ENCODE peak calls at places on chromosomes 6 and 20, in seven cellular contexts. P is ascending aorta, T is cardiac fibroblast, D is foreskin keratinocyte, O is GM06990, F is PC-9, L is nephron progenitor cell. J is an unnamed sample.

GRCh38 chr6:38427492-38428210 is 212.1 kb downstream of the BTBD9 start:
- DNase-seq in P (no peak), T (no peak), D (no peak), O (peak), F (no peak), L (no peak), J (no peak)

GRCh38 chr6:110566346-110567125 is 90.1 kb upstream of the SLC22A16 start:
- DNase-seq in P (no peak), T (no peak), D (no peak), O (no peak), F (no peak), L (peak), J (no peak)

GRCh38 chr6:15299430-15300131 is 53.7 kb downstream of the JARID2 start:
- DNase-seq in P (no peak), T (peak), D (peak), O (peak), F (no peak), L (no peak), J (no peak)

GRCh38 chr20:16007978-16008377 is 565.3 kb downstream of the KIF16B start:
- DNase-seq in P (no peak), T (no peak), D (no peak), O (no peak), F (no peak), L (no peak), J (no peak)

GRCh38 chr6:13355043-13355945 is 27.0 kb upstream of the TBC1D7 start:
- DNase-seq in P (no peak), T (peak), D (peak), O (peak), F (peak), L (no peak), J (no peak)

GRCh38 chr20:672975-673604 is 2.5 kb downstream of the SCRT2 start:
- DNase-seq in P (no peak), T (no peak), D (no peak), O (no peak), F (no peak), L (no peak), J (peak)

GRCh38 chr20:11917663-11918062 is at the start of gene BTBD3:
- DNase-seq in P (peak), T (peak), D (peak), O (no peak), F (no peak), L (no peak), J (no peak)

GRCh38 chr20:17912916-17913315 is 55.7 kb downstream of the SNX5 start:
- DNase-seq in P (peak), T (peak), D (no peak), O (no peak), F (no peak), L (no peak), J (no peak)

GRCh38 chr6:111377558-111378120 is 105.4 kb downstream of the REV3L start:
- DNase-seq in P (no peak), T (no peak), D (no peak), O (no peak), F (no peak), L (no peak), J (no peak)

GRCh38 chr6:47061631-47062300 is 19.6 kb upstream of the ADGRF1 start:
- DNase-seq in P (no peak), T (peak), D (no peak), O (no peak), F (peak), L (no peak), J (no peak)

GRCh38 chr20:18466574-18466893 is 296 bp downstream of the DZANK1 start:
- DNase-seq in P (no peak), T (no peak), D (no peak), O (no peak), F (no peak), L (no peak), J (no peak)

GRCh38 chr6:163572612-163573011 is 158.1 kb downstream of the QKI start:
- DNase-seq in P (no peak), T (peak), D (no peak), O (no peak), F (no peak), L (no peak), J (no peak)

GRCh38 chr6:73263570-73263909 is 544 bp upstream of the KHDC1 start:
- DNase-seq in P (no peak), T (no peak), D (peak), O (no peak), F (no peak), L (no peak), J (no peak)

GRCh38 chr6:101396552-101397173 is 3.2 kb downstream of the GRIK2 start:
- DNase-seq in P (peak), T (peak), D (peak), O (no peak), F (peak), L (peak), J (peak)

GRCh38 chr20:58340151-58340550 is 30.6 kb downstream of the RAB22A start:
- DNase-seq in P (no peak), T (no peak), D (no peak), O (no peak), F (no peak), L (no peak), J (no peak)
- TF ChIP-seq CTCF in P (no peak), T (no peak), D (no peak), O (no peak), F (no peak), L (no peak), J (no peak)

GRCh38 chr20:59992531-59992930 is 34.3 kb downstream of the CDH26 start:
- DNase-seq in P (no peak), T (peak), D (no peak), O (no peak), F (no peak), L (no peak), J (no peak)
- TF ChIP-seq CTCF in P (no peak), T (no peak), D (peak), O (peak), F (peak), L (no peak), J (no peak)

GRCh38 chr6:113457751-113458150 is 399.4 kb upstream of the MARCKS start:
- DNase-seq in P (no peak), T (no peak), D (no peak), O (no peak), F (no peak), L (no peak), J (no peak)

GRCh38 chr6:113464959-113465358 is 392.2 kb upstream of the MARCKS start:
- DNase-seq in P (no peak), T (peak), D (peak), O (no peak), F (no peak), L (no peak), J (no peak)

GRCh38 chr6:113464536-113464935 is 392.6 kb upstream of the MARCKS start:
- DNase-seq in P (no peak), T (no peak), D (no peak), O (no peak), F (no peak), L (no peak), J (no peak)

GRCh38 chr6:113458368-113459010 is 398.7 kb upstream of the MARCKS start:
- DNase-seq in P (no peak), T (peak), D (no peak), O (no peak), F (no peak), L (no peak), J (no peak)

DNA sequence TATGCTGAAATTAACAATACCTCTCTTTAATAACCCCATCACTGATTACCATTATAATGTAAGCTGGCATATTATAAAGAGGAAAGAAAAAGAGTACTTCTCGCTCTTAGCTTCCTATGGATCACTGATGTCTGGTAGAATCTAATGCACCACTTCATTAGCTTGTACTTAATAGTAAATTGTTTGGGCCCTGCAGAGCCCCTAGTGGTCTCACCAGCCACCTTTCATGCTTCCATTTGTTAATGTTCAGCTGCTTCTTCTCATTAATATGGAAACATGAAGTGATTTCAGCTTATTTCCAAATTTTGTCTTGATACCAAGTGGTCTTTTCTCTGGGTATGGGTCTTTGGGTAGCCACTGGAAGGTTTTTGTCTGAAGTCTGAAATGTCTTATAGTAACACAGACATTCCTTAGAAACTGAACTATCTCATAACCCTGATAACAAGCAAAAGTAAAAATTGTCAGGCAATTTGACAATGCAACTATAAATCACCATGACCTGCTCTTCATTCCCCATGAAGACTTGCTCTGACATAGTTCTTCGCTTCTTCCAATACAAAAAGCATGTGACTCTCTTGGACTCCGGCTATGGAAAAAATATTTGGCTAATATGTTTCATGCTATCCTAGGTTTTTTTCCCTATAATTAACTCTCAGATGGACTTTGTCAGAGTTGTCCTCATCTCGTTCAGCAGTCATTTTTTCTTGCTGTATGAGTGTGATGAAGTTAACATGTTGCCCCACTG is 395.8 kb upstream of the MARCKS start:
- DNase-seq in P (no peak), T (peak), D (no peak), O (no peak), F (no peak), L (no peak), J (no peak)
- TF ChIP-seq CTCF in P (no peak), T (peak), D (peak), O (peak), F (peak), L (peak), J (no peak)

GRCh38 chr6:109527989-109528388 is 45.0 kb upstream of the ZBTB24 start:
- DNase-seq in P (no peak), T (no peak), D (no peak), O (no peak), F (no peak), L (no peak), J (no peak)
- TF ChIP-seq CTCF in P (no peak), T (no peak), D (peak), O (peak), F (peak), L (peak), J (peak)

DNA sequence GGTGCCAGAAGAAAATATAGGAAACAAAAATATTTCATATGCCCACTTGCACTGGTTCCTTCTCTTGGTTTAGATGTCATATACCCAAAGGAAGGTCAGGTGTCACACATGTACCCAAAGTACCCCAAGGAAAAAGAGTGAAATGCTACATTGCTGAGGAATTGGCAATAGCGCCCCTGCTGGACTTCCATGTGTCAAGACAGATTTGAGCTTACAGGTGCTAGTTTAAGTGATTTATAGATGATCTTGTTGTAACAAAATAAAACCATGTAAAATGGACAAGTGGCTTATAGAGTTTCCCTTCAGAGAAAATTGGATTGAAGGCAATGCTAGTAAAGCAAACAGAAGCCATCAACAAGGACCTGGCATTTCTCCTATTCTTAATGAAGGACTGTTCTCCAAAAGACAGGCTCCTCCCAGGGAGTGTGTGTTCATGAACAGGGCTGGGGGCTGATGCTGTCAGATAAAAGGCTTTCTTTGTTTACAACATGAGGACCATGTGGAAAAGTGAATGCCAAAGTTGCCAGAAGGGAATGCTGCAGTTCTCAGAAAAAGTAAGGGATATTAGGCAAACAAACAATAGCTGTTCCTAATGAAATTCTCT is 64.3 kb upstream of the PAK5 start:
- DNase-seq in P (no peak), T (peak), D (no peak), O (no peak), F (no peak), L (peak), J (peak)
- TF ChIP-seq CTCF in P (no peak), T (peak), D (peak), O (peak), F (peak), L (peak), J (peak)

GRCh38 chr6:31834367-31834703 is 6.8 kb downstream of the HSPA1B start:
- DNase-seq in P (peak), T (peak), D (peak), O (peak), F (peak), L (peak), J (peak)

GRCh38 chr6:31836036-31836675 is 8.6 kb downstream of the HSPA1B start:
- DNase-seq in P (no peak), T (no peak), D (no peak), O (no peak), F (no peak), L (no peak), J (no peak)

GRCh38 chr6:31837612-31838553 is 10.3 kb downstream of the HSPA1B start:
- DNase-seq in P (no peak), T (peak), D (no peak), O (no peak), F (no peak), L (no peak), J (no peak)

GRCh38 chr6:31836676-31837611 is 9.4 kb downstream of the HSPA1B start:
- DNase-seq in P (no peak), T (peak), D (no peak), O (no peak), F (no peak), L (no peak), J (no peak)

DNA sequence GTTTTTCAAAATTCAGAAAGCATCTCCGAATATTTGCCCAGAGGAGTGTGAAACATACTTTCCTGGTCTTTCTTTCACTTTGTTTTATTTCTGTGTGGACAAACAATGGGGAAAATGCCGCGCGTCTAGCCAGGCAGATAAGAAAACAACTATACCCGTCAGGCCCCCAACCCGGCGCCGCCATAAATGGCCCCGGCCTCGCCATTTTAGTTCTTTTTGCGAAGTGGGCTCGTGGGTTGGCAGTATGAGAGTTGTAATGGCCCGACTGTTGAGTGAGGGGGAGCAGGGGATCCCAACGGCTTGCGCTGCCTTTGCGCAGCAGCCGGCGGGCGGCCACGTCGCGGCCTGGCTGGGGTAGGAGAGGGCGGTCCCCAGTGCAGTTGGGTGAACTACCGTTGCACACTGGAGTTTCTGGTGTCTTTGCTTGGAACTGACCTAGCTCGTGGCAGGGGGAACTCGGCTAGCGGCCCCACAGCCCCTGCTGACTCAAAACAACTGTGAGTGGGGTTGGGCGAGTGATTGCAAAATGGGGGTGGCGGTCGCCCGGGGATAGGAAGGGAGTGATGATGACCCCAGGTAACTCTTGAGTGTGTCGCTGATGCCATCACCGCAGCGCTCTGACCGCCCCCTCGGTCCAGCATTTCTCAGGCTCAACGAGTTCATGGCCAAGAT is 7.3 kb downstream of the HSPA1B start:
- DNase-seq in P (peak), T (no peak), D (no peak), O (no peak), F (no peak), L (peak), J (peak)
- TF ChIP-seq CTCF in P (no peak), T (no peak), D (no peak), O (no peak), F (no peak), L (no peak), J (no peak)

J was measured in endothelial cell.